ENCODE peak calls at places on chromosomes 11 and 22, in seven cellular contexts. K, G, I, V, Y, L and Z are unnamed samples.

GRCh38 chr22:27626675-27627443 is 174.7 kb downstream of the MN1 start:
- DNase-seq in K (no peak), G (no peak), I (no peak), V (no peak), Y (no peak), L (no peak), Z (no peak)

GRCh38 chr11:110198031-110198729 is 98.2 kb downstream of the RDX start:
- DNase-seq in K (no peak), G (no peak), I (no peak), V (no peak), Y (no peak), L (peak), Z (no peak)

GRCh38 chr11:12827929-12828812 is 153.9 kb downstream of the TEAD1 start:
- DNase-seq in K (peak), G (peak), I (peak), V (peak), Y (no peak), L (no peak), Z (peak)

GRCh38 chr11:2804701-2805387 is 80.7 kb downstream of the CDKN1C start:
- DNase-seq in K (no peak), G (peak), I (no peak), V (no peak), Y (no peak), L (no peak), Z (peak)

GRCh38 chr11:2672553-2673249 is 27.1 kb downstream of the KCNQ1OT1 start:
- DNase-seq in K (no peak), G (no peak), I (no peak), V (no peak), Y (no peak), L (no peak), Z (peak)

GRCh38 chr11:67369801-67370284 is 3.6 kb downstream of the CLCF1 start:
- DNase-seq in K (no peak), G (peak), I (no peak), V (peak), Y (no peak), L (no peak), Z (peak)

GRCh38 chr11:108497317-108498045 is 703 bp downstream of the POGLUT3 start:
- DNase-seq in K (peak), G (peak), I (peak), V (peak), Y (peak), L (peak), Z (peak)

GRCh38 chr22:36378080-36378788 is 9.5 kb downstream of the MYH9 start:
- DNase-seq in K (no peak), G (no peak), I (no peak), V (no peak), Y (no peak), L (no peak), Z (no peak)

GRCh38 chr11:118099838-118100570 is 13.2 kb upstream of the SMIM35 start:
- DNase-seq in K (no peak), G (no peak), I (no peak), V (no peak), Y (no peak), L (no peak), Z (no peak)